ENCODE peak calls at places on chromosomes 4 and X, in nine cellular contexts. C is astrocyte; H is sigmoid colon; P is CD4-positive, CD25-positive, alpha-beta regulatory T cell; G is thoracic aorta; A is mammary epithelial cell; U is hepatocyte; Z is GM23248; O is mesendoderm. E is an unnamed sample.

GRCh38 chr4:137635596-137635995 is 103.3 kb upstream of the PCDH18 start:
- DNase-seq in U (no peak), P (no peak), A (no peak), C (no peak), O (peak; percentile 14), H (no peak), Z (no peak), G (no peak), E (no peak)

GRCh38 chr4:64617813-64618212 is 208.6 kb upstream of the TECRL start:
- DNase-seq in O (peak; percentile 44), A (peak; percentile 4), Z (no peak), P (no peak), G (no peak), C (peak; percentile 20), U (no peak), H (no peak), E (no peak)

GRCh38 chr4:99436462-99436861 is 1.3 kb upstream of the ADH7 start:
- DNase-seq in O (no peak), Z (no peak), A (no peak), C (no peak), U (no peak), G (no peak), P (no peak), H (no peak), E (no peak)

GRCh38 chrX:19094654-19095053 is 27.6 kb downstream of the ADGRG2 start:
- DNase-seq in C (no peak), G (no peak), A (no peak), O (no peak), H (no peak), U (no peak), Z (no peak), P (no peak), E (no peak)

GRCh38 chrX:7055386-7056137 is 92.0 kb upstream of the STS start:
- DNase-seq in H (no peak), P (no peak), Z (no peak), O (no peak), U (no peak), G (no peak), A (no peak), C (no peak), E (peak; percentile 58)

GRCh38 chrX:71910526-71911022 is at the start of gene NHSL2:
- DNase-seq in H (peak; percentile 72), G (no peak), O (peak; percentile 66), P (no peak), C (peak; percentile 44), Z (peak; percentile 57), A (no peak), U (peak; percentile 32), E (no peak)

GRCh38 chrX:720858-721257 is 90.3 kb downstream of the SHOX start:
- DNase-seq in A (no peak), Z (no peak), C (no peak), G (no peak), P (no peak), O (no peak), H (peak; percentile 20), U (no peak), E (no peak)

GRCh38 chrX:29641461-29641860 is 573.9 kb upstream of the MAGEB2 start:
- DNase-seq in A (no peak), U (no peak), Z (no peak), G (no peak), O (no peak), C (no peak), P (no peak), H (no peak), E (no peak)

GRCh38 chr4:182555997-182556418 is 312.8 kb downstream of the TENM3 start:
- DNase-seq in G (no peak), H (no peak), A (peak; percentile 65), Z (peak; percentile 50), O (peak; percentile 91), U (peak; percentile 71), P (no peak), C (peak; percentile 90), E (no peak)

GRCh38 chr4:60223098-60223497 is 977.0 kb upstream of the ADGRL3 start:
- DNase-seq in O (no peak), H (no peak), C (no peak), A (no peak), Z (no peak), P (no peak), U (no peak), G (no peak), E (no peak)

GRCh38 chr4:5134620-5135019 is 83.3 kb downstream of the STK32B start:
- DNase-seq in P (no peak), O (no peak), H (no peak), A (no peak), Z (no peak), U (no peak), G (no peak), C (no peak), E (no peak)

GRCh38 chr4:81839347-81840042 is 367.8 kb upstream of the RASGEF1B start:
- DNase-seq in G (no peak), P (no peak), Z (no peak), U (no peak), H (no peak), A (peak; percentile 66), O (no peak), C (no peak), E (no peak)

GRCh38 chrX:115268421-115268820 is 21.1 kb upstream of the LUZP4 start:
- DNase-seq in A (no peak), G (no peak), U (peak; percentile 27), P (no peak), H (no peak), C (no peak), Z (peak; percentile 7), O (peak; percentile 31), E (no peak)

GRCh38 chr4:90419124-90419711 is 292.0 kb downstream of the CCSER1 start:
- DNase-seq in O (peak; percentile 69), G (no peak), P (no peak), U (peak; percentile 50), C (peak; percentile 16), A (peak; percentile 38), H (no peak), Z (peak; percentile 37), E (no peak)

GRCh38 chrX:40531056-40531826 is 49.5 kb upstream of the ATP6AP2 start:
- DNase-seq in Z (no peak), G (no peak), C (no peak), O (no peak), P (no peak), A (peak; percentile 51), H (no peak), U (no peak), E (no peak)

GRCh38 chr4:30717208-30718020 is 2.8 kb upstream of the PCDH7 start:
- DNase-seq in G (no peak), A (peak; percentile 69), C (peak; percentile 78), O (no peak), Z (peak; percentile 70), H (peak; percentile 70), U (peak; percentile 69), P (no peak), E (peak; percentile 17)

GRCh38 chr4:33873791-33874190 is 2370.5 kb downstream of the ARAP2 start:
- DNase-seq in U (no peak), G (no peak), C (no peak), H (no peak), A (no peak), Z (no peak), O (peak; percentile 74), P (no peak), E (no peak)

GRCh38 chrX:45784590-45784989 is 583.9 kb upstream of the DIPK2B start:
- DNase-seq in O (no peak), Z (no peak), G (no peak), U (no peak), P (no peak), C (no peak), H (no peak), A (no peak), E (no peak)

GRCh38 chrX:45788941-45789348 is 588.3 kb upstream of the DIPK2B start:
- DNase-seq in O (peak; percentile 69), P (no peak), A (peak; percentile 45), G (no peak), U (no peak), C (peak; percentile 66), Z (peak; percentile 62), H (peak; percentile 67), E (no peak)

GRCh38 chrX:45783002-45783401 is 582.3 kb upstream of the DIPK2B start:
- DNase-seq in H (no peak), C (no peak), G (no peak), A (no peak), Z (no peak), O (no peak), P (no peak), U (no peak), E (no peak)

GRCh38 chrX:45788315-45788714 is 587.6 kb upstream of the DIPK2B start:
- DNase-seq in C (peak; percentile 68), G (no peak), P (no peak), H (no peak), U (no peak), A (peak; percentile 78), O (no peak), Z (no peak), E (no peak)
- H3K4me3 ChIP-seq in C (peak overlapping the region; percentile 33), G (no peak overlapping the region), P (no peak overlapping the region), H (no peak overlapping the region), U (no peak overlapping the region), A (no peak overlapping the region), O (no peak overlapping the region), Z (peak overlapping the region; percentile 51), E (no peak overlapping the region)

DNA sequence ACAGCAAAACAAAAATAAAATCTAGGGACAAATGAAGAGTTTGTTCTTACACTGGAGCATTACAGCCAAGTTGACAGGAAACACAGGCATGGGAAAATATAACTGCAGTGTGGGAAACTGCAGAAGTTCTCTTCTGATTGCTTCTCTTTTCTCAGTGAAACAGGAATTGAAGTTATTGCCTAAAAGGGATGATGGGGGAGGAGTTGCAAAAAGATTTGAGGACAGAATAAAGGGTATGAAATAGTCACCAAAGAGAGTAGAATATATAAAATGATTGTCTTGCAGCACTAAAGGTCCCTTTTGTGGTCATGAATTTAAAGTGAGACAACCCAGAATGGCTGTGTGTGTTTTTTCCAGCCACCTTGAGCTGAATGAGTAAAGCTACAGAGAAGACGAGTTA is 103.7 kb downstream of the JADE1 start:
- DNase-seq in H (no peak), Z (no peak), P (no peak), O (no peak), G (no peak), C (no peak), U (no peak), A (no peak), E (no peak)
- H3K27ac ChIP-seq in H (no peak overlapping the region), Z (no peak overlapping the region), P (no peak overlapping the region), O (no peak overlapping the region), G (no peak overlapping the region), C (no peak overlapping the region), U (no peak overlapping the region), A (no peak overlapping the region), E (no peak overlapping the region)

DNA sequence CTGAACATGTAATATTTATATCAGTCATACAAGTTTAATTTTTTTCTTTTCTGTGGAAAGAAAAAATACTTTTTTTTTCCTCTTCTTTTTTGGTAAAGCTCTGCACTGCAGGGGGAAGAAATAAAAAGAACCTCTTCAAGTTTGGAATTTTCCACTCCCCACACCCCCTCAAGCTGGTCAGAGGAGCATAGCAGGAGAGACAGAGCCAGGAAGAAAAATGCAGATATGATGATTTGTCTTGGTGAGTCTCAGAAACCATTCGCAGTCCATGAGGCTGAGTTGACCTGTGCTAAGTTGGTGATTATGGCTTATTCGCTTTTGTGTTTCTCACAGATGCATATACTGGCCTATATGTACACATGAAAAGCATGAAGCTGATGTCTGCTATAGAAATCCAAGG is 206.0 kb downstream of the LDB2 start:
- DNase-seq in O (no peak), G (no peak), C (peak; percentile 68), H (no peak), U (no peak), A (no peak), Z (peak; percentile 77), P (no peak), E (no peak)
- H3K4me1 ChIP-seq in O (peaks cover 17% of the 10 kb centered on the region), G (peaks cover 30% of the 10 kb centered on the region), C (peaks cover 7% of the 10 kb centered on the region), H (peaks cover 28% of the 10 kb centered on the region), U (peaks cover 4% of the 10 kb centered on the region), A (no peaks in the 10 kb centered on the region), Z (peaks cover 25% of the 10 kb centered on the region), P (no peaks in the 10 kb centered on the region), E (peaks cover 10% of the 10 kb centered on the region)

GRCh38 chr4:186236126-186236525 is 8.8 kb downstream of the KLKB1 start:
- DNase-seq in O (no peak), P (no peak), G (no peak), H (no peak), Z (no peak), A (no peak), C (no peak), U (no peak), E (no peak)
- H3K4me3 ChIP-seq in O (no peak overlapping the region), P (no peak overlapping the region), G (no peak overlapping the region), H (no peak overlapping the region), Z (no peak overlapping the region), A (no peak overlapping the region), C (no peak overlapping the region), U (no peak overlapping the region), E (no peak overlapping the region)